ENCODE peak calls at places on chromosomes 12 and 14, in nine cellular contexts. Y is neural crest cell; C is NCI-H524; N is COR-L47; K is pancreas; Z is LoVo; V is effector CD4-positive, alpha-beta T cell; X is HAP-1; P is GM04503. G is an unnamed sample.
A peak's percentile ranks its signal among the peaks of the same experiment; 100 is the strongest.

GRCh38 chr14:69282448-69282847 is 22.5 kb downstream of the GALNT16 start:
- DNase-seq in Y (no peak), C (no peak), N (no peak), K (no peak), Z (no peak), V (no peak), X (no peak), P (no peak), G (no peak)

GRCh38 chr14:103067231-103067954 is 10.0 kb upstream of the CDC42BPB start:
- DNase-seq in Y (no peak), C (no peak), N (no peak), K (no peak), Z (peak; percentile 87), V (no peak), X (peak; percentile 32), P (peak; percentile 78), G (no peak)

GRCh38 chr12:16555630-16556029 is 50.3 kb downstream of the LMO3 start:
- DNase-seq in Y (no peak), C (no peak), N (no peak), K (no peak), Z (no peak), V (no peak), X (no peak), P (peak; percentile 3), G (no peak)

GRCh38 chr14:38964630-38965029 is 138.4 kb downstream of the SEC23A start:
- DNase-seq in Y (no peak), C (no peak), N (no peak), K (no peak), Z (no peak), V (no peak), X (no peak), P (no peak), G (no peak)

GRCh38 chr12:32025906-32026305 is 66.7 kb downstream of the RESF1 start:
- DNase-seq in Y (no peak), C (no peak), N (no peak), K (no peak), Z (no peak), V (no peak), X (no peak), P (no peak), G (no peak)

GRCh38 chr14:88166616-88167015 is 156.5 kb downstream of the KCNK10 start:
- DNase-seq in Y (no peak), C (no peak), N (no peak), K (no peak), Z (peak; percentile 20), V (no peak), X (no peak), P (no peak), G (no peak)

GRCh38 chr12:22318122-22318737 is 16.3 kb downstream of the ST8SIA1 start:
- DNase-seq in Y (no peak), C (no peak), N (no peak), K (no peak), Z (no peak), V (no peak), X (no peak), P (no peak), G (no peak)

GRCh38 chr14:68060198-68060597 is 240.6 kb downstream of the RAD51B start:
- DNase-seq in Y (no peak), C (no peak), N (no peak), K (no peak), Z (no peak), V (no peak), X (no peak), P (no peak), G (no peak)

GRCh38 chr14:72962829-72963312 is 36.6 kb downstream of the DCAF4 start:
- DNase-seq in Y (no peak), C (peak; percentile 79), N (peak; percentile 40), K (no peak), Z (peak; percentile 43), V (no peak), X (peak; percentile 66), P (no peak), G (no peak)

GRCh38 chr12:85373045-85373444 is 93.0 kb downstream of the ALX1 start:
- DNase-seq in Y (no peak), C (no peak), N (no peak), K (no peak), Z (no peak), V (no peak), X (no peak), P (no peak), G (no peak)

GRCh38 chr12:3968523-3968922 is 95.3 kb upstream of the PARP11 start:
- DNase-seq in Y (no peak), C (no peak), N (no peak), K (no peak), Z (no peak), V (no peak), X (no peak), P (no peak), G (no peak)

GRCh38 chr12:53735-54095 is 12.9 kb upstream of the IQSEC3 start:
- DNase-seq in Y (peak; percentile 1), C (no peak), N (no peak), K (no peak), Z (no peak), V (no peak), X (no peak), P (no peak), G (no peak)

GRCh38 chr14:84789012-84789411 is 740.9 kb upstream of the FLRT2 start:
- DNase-seq in Y (no peak), C (no peak), N (no peak), K (no peak), Z (no peak), V (no peak), X (no peak), P (no peak), G (no peak)

GRCh38 chr12:89129471-89129870 is 222.8 kb downstream of the DUSP6 start:
- DNase-seq in Y (no peak), C (no peak), N (no peak), K (no peak), Z (no peak), V (no peak), X (no peak), P (no peak), G (no peak)

GRCh38 chr14:95871531-95871930 is 5.1 kb upstream of the TUNAR start:
- DNase-seq in Y (no peak), C (no peak), N (no peak), K (no peak), Z (no peak), V (no peak), X (no peak), P (no peak), G (no peak)

GRCh38 chr12:113058553-113058952 is 2.0 kb downstream of the DTX1 start:
- DNase-seq in Y (no peak), C (no peak), N (no peak), K (no peak), Z (no peak), V (no peak), X (no peak), P (no peak), G (no peak)

GRCh38 chr14:100708349-100709217 is 18.1 kb upstream of the DLK1 start:
- DNase-seq in Y (no peak), C (no peak), N (no peak), K (peak; percentile 89), Z (peak; percentile 15), V (no peak), X (no peak), P (no peak), G (peak; percentile 67)

GRCh38 chr12:115313929-115314328 is 630.0 kb upstream of the TBX3 start:
- DNase-seq in Y (no peak), C (no peak), N (no peak), K (no peak), Z (peak; percentile 69), V (no peak), X (no peak), P (no peak), G (no peak)

GRCh38 chr12:59808317-59808910 is 212.6 kb downstream of the SLC16A7 start:
- DNase-seq in Y (no peak), C (peak; percentile 2), N (peak; percentile 2), K (no peak), Z (peak; percentile 52), V (no peak), X (no peak), P (no peak), G (peak; percentile 24)

GRCh38 chr12:109760031-109760929 is 46.7 kb downstream of the FAM222A start:
- DNase-seq in Y (no peak), C (peak; percentile 40), N (no peak), K (peak; percentile 66), Z (no peak), V (no peak), X (no peak), P (no peak), G (no peak)

GRCh38 chr14:87170179-87170578 is 822.8 kb downstream of the GALC start:
- DNase-seq in Y (no peak), C (no peak), N (no peak), K (no peak), Z (no peak), V (no peak), X (no peak), P (no peak), G (no peak)

GRCh38 chr14:75306917-75307699 is 28.5 kb downstream of the FOS start:
- DNase-seq in Y (no peak), C (peak; percentile 54), N (peak; percentile 57), K (no peak), Z (no peak), V (no peak), X (no peak), P (no peak), G (no peak)

GRCh38 chr14:71856199-71856919 is 75.9 kb upstream of the RGS6 start:
- DNase-seq in Y (no peak), C (no peak), N (no peak), K (no peak), Z (no peak), V (no peak), X (no peak), P (no peak), G (no peak)

GRCh38 chr14:72501439-72501838 is 392.5 kb downstream of the DPF3 start:
- DNase-seq in Y (no peak), C (no peak), N (no peak), K (no peak), Z (no peak), V (no peak), X (no peak), P (no peak), G (no peak)

GRCh38 chr12:54998958-54999510 is 14.5 kb upstream of the TESPA1 start:
- DNase-seq in Y (no peak), C (no peak), N (no peak), K (no peak), Z (no peak), V (no peak), X (no peak), P (no peak), G (no peak)

GRCh38 chr12:62604856-62605255 is 138.2 kb downstream of the MON2 start:
- DNase-seq in Y (no peak), C (no peak), N (no peak), K (no peak), Z (no peak), V (peak; percentile 14), X (peak; percentile 47), P (no peak), G (no peak)

GRCh38 chr12:25328082-25328712 is 77.5 kb upstream of the KRAS start:
- DNase-seq in Y (no peak), C (no peak), N (no peak), K (no peak), Z (peak; percentile 27), V (no peak), X (peak; percentile 40), P (no peak), G (no peak)

GRCh38 chr14:85217412-85217811 is 312.5 kb upstream of the FLRT2 start:
- DNase-seq in Y (no peak), C (no peak), N (no peak), K (no peak), Z (no peak), V (no peak), X (peak; percentile 95), P (no peak), G (no peak)

GRCh38 chr14:95056476-95056875 is 100.9 kb downstream of the DICER1 start:
- DNase-seq in Y (no peak), C (no peak), N (peak; percentile 86), K (peak; percentile 42), Z (no peak), V (no peak), X (no peak), P (no peak), G (peak; percentile 30)

GRCh38 chr12:89252284-89252683 is 100.0 kb downstream of the DUSP6 start:
- DNase-seq in Y (no peak), C (no peak), N (no peak), K (no peak), Z (no peak), V (no peak), X (no peak), P (no peak), G (no peak)

GRCh38 chr14:99041141-99041819 is 230.7 kb downstream of the BCL11B start:
- DNase-seq in Y (no peak), C (no peak), N (no peak), K (no peak), Z (no peak), V (no peak), X (no peak), P (no peak), G (no peak)

G was measured in HuH-7.5.